ENCODE peak calls at places on chromosome 11, in four cellular contexts. K, I, Z and F are unnamed samples.
A peak's percentile ranks its signal among the peaks of the same experiment; 100 is the strongest.

GRCh38 chr11:91293119-91293518 is 931.5 kb upstream of the FAT3 start:
- DNase-seq in K (no peak), I (no peak), Z (no peak), F (no peak)

GRCh38 chr11:118048472-118049370 is 28.2 kb upstream of the TMPRSS4 start:
- DNase-seq in K (no peak), I (no peak), Z (no peak), F (no peak)

GRCh38 chr11:13009921-13010736 is 1.0 kb downstream of the RASSF10 start:
- DNase-seq in Z (peak; percentile 25), K (peak; percentile 20), I (no peak), F (no peak)

GRCh38 chr11:57460017-57460755 is at the start of gene RTN4RL2:
- DNase-seq in Z (peak; percentile 89), K (peak; percentile 32), I (no peak), F (no peak)

GRCh38 chr11:107916671-107917241 is 11.5 kb upstream of the RAB39A start:
- DNase-seq in Z (peak; percentile 65), I (no peak), K (peak; percentile 22), F (no peak)

GRCh38 chr11:19279455-19279854 is 38.7 kb upstream of the E2F8 start:
- DNase-seq in Z (no peak), K (no peak), I (no peak), F (no peak)

GRCh38 chr11:23540101-23540561 is 679.9 kb upstream of the CCDC179 start:
- DNase-seq in Z (peak; percentile 53), I (no peak), K (peak; percentile 53), F (no peak)

GRCh38 chr11:3686751-3687150 is 15.6 kb upstream of the CHRNA10 start:
- DNase-seq in K (peak; percentile 21), I (no peak), Z (no peak), F (no peak)

GRCh38 chr11:27453701-27454100 is 18.9 kb downstream of the LGR4 start:
- DNase-seq in I (no peak), Z (no peak), K (no peak), F (no peak)

GRCh38 chr11:11977206-11977938 is 31.1 kb downstream of the DKK3 start:
- DNase-seq in Z (no peak), I (peak; percentile 57), K (peak; percentile 86), F (no peak)

GRCh38 chr11:113376156-113376555 is 11.4 kb upstream of the ANKK1 start:
- DNase-seq in Z (peak; percentile 45), K (peak; percentile 55), I (no peak), F (no peak)

GRCh38 chr11:6505577-6506240 is 8.6 kb downstream of the DNHD1 start:
- DNase-seq in I (peak; percentile 24), K (peak; percentile 81), Z (peak; percentile 27), F (peak; percentile 26)

GRCh38 chr11:27211370-27212127 is 151.5 kb downstream of the CCDC34 start:
- DNase-seq in I (no peak), K (peak; percentile 25), Z (no peak), F (no peak)

GRCh38 chr11:35237860-35238715 is 99.1 kb downstream of the CD44 start:
- DNase-seq in I (no peak), K (peak; percentile 66), Z (peak; percentile 54), F (no peak)

GRCh38 chr11:43557553-43558031 is 122.9 kb upstream of the HSD17B12 start:
- DNase-seq in Z (no peak), I (no peak), K (no peak), F (no peak)

GRCh38 chr11:78957481-78958245 is 383.0 kb upstream of the NARS2 start:
- DNase-seq in K (peak; percentile 59), Z (no peak), I (no peak), F (no peak)

GRCh38 chr11:15289718-15290117 is 175.0 kb downstream of the INSC start:
- DNase-seq in I (no peak), K (no peak), Z (no peak), F (no peak)

GRCh38 chr11:72303179-72303578 is 59.2 kb upstream of the PHOX2A start:
- DNase-seq in K (no peak), I (no peak), Z (no peak), F (no peak)

GRCh38 chr11:58905716-58906547 is 33.4 kb upstream of the GLYATL1 start:
- DNase-seq in Z (no peak), I (peak; percentile 71), K (peak; percentile 91), F (no peak)

GRCh38 chr11:72227316-72228228 is 3.0 kb downstream of the INPPL1 start:
- DNase-seq in I (no peak), K (peak; percentile 19), Z (no peak), F (no peak)

GRCh38 chr11:28702450-28702790 is 594.2 kb downstream of the METTL15 start:
- DNase-seq in K (peak; percentile 56), I (no peak), Z (no peak), F (no peak)

GRCh38 chr11:130854483-130854882 is 61.8 kb downstream of the SNX19 start:
- DNase-seq in I (no peak), Z (peak; percentile 20), K (no peak), F (no peak)

GRCh38 chr11:118900535-118901384 is 17.1 kb downstream of the CXCR5 start:
- DNase-seq in K (no peak), Z (no peak), I (no peak), F (no peak)

GRCh38 chr11:36098976-36099375 is 155.1 kb downstream of the LDLRAD3 start:
- DNase-seq in K (no peak), I (no peak), Z (no peak), F (no peak)

GRCh38 chr11:63762662-63763505 is 5.7 kb downstream of the ZFTA start:
- DNase-seq in K (peak; percentile 19), I (no peak), Z (peak; percentile 33), F (no peak)

GRCh38 chr11:13118194-13118593 is 109.1 kb downstream of the RASSF10 start:
- DNase-seq in I (peak; percentile 44), Z (no peak), K (peak; percentile 83), F (peak; percentile 99)

GRCh38 chr11:87428266-87428665 is 390.5 kb downstream of the TMEM135 start:
- DNase-seq in Z (no peak), K (peak; percentile 48), I (no peak), F (no peak)

GRCh38 chr11:40295466-40295865 is 1164.0 kb downstream of the LRRC4C start:
- DNase-seq in I (no peak), K (no peak), Z (no peak), F (no peak)
- TF ChIP-seq CTCF in I (no peak), K (no peak), Z (no peak), F (no peak)

GRCh38 chr11:39361557-39361956 is 2097.9 kb downstream of the LRRC4C start:
- DNase-seq in Z (no peak), K (no peak), I (no peak), F (no peak)

GRCh38 chr11:39367526-39367925 is 2091.9 kb downstream of the LRRC4C start:
- DNase-seq in I (no peak), K (no peak), Z (no peak), F (no peak)

DNA sequence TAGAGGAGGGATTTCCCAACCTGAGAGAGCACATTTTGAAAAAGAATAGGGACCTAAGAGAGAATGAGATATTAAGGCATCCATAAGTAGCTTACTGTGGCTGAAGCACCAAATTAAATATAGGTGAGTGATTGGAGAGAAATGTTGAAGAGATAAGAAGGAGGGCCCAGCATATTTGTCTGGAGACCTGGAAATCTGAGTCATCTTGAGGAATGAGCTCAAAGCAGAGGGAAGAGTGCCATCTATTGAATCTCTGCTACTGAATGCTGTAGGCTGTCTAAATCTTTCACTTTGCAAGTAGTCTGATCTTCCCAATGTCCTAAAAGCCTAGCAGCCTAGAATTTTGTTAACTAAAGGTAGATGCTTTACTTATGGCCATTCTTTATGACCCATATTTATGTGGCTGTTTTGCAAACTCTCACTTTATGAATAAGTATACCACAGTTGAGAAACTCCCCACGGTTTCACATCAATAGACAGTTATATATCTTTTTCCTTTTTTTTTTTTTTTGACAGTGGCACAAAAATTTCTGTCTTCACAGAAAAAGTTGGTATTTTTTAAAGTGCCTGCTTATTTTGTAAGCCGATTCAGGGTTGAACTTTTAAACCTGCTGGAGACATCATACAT is 2093.5 kb downstream of the LRRC4C start:
- DNase-seq in K (peak; percentile 30), I (no peak), Z (no peak), F (peak; percentile 15)
- TF ChIP-seq CTCF in K (no peak), I (no peak), Z (no peak), F (peak; percentile 58)

GRCh38 chr11:100525635-100526034 is 161.5 kb upstream of the ARHGAP42 start:
- DNase-seq in I (no peak), Z (no peak), K (no peak), F (no peak)
- TF ChIP-seq CTCF in I (no peak), Z (peak; percentile 28), K (peak; percentile 9), F (peak; percentile 48)

DNA sequence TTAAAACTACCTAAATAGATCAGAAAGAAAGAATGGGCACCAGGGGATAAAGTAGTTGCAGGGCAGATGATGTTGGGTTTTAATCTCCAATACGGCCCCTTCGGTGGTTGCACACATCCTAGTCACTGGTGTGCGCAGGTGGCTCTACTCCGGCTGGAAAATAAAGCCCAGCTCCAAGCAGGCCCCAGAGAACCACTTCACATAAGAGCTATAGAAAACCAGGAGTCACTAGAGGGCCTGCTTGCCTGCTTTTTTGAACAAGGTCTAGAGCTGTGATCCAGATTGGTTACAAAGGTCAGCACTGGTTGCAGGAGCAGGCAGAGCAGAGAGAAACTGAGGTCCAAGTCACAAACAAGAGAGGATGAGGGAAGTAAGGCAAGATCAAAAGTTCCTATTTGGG is 41.5 kb upstream of the MS4A8 start:
- DNase-seq in I (no peak), Z (no peak), K (no peak), F (no peak)
- TF ChIP-seq CTCF in I (no peak), Z (peak; percentile 8), K (no peak), F (no peak)

GRCh38 chr11:93832780-93833179 is 17.6 kb downstream of the VSTM5 start:
- DNase-seq in I (no peak), Z (no peak), K (no peak), F (no peak)
- TF ChIP-seq CTCF in I (no peak), Z (no peak), K (no peak), F (no peak)

GRCh38 chr11:101444164-101444563 is 139.6 kb downstream of the TRPC6 start:
- DNase-seq in I (no peak), K (peak; percentile 20), Z (no peak), F (no peak)

GRCh38 chr11:101439488-101439887 is 144.3 kb downstream of the TRPC6 start:
- DNase-seq in Z (no peak), I (no peak), K (no peak), F (no peak)

GRCh38 chr11:101442936-101443521 is 140.8 kb downstream of the TRPC6 start:
- DNase-seq in I (no peak), K (no peak), Z (no peak), F (no peak)

GRCh38 chr11:101442171-101442570 is 141.6 kb downstream of the TRPC6 start:
- DNase-seq in K (peak; percentile 76), Z (no peak), I (no peak), F (no peak)

GRCh38 chr11:101441747-101442146 is 142.1 kb downstream of the TRPC6 start:
- DNase-seq in Z (no peak), I (no peak), K (no peak), F (no peak)
- TF ChIP-seq CTCF in Z (no peak), I (no peak), K (no peak), F (no peak)

DNA sequence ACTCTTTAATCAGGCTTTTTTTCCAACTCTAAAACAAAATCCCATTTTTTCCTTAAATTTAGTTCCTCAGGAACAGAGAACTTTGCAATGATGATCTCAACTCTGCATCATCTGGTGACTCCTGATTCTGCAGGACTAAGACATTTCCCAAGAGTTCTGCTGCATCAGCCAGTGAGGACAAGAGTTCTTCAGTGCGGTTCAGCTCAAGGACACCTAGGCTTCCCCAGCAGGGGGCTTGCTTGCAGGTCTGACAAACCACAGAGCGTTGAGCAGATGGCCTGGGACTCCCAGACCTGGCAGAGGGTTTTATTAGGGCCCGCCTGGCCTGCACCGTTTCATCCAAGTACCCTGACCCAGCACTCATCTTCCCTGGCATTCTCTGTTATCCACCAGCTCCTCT is 6.4 kb downstream of the CDCA5 start:
- DNase-seq in Z (no peak), K (peak; percentile 24), I (no peak), F (no peak)
- TF ChIP-seq CTCF in Z (no peak), K (no peak), I (no peak), F (no peak)